ENCODE peak calls at places on chromosomes 3 and 15, in ten cellular contexts. T, W, P, B, J, O, D, X, S and K are unnamed samples.

GRCh38 chr3:187777331-187778046 is 32.2 kb upstream of the BCL6 start:
- DNase-seq in T (no peak), W (peak), P (no peak), B (no peak), J (no peak), O (no peak), D (peak), X (peak), S (no peak), K (no peak)

GRCh38 chr3:193833592-193833991 is 240.6 kb downstream of the OPA1 start:
- DNase-seq in T (no peak), W (no peak), P (no peak), B (no peak), J (no peak), O (no peak), D (no peak), X (no peak), S (no peak), K (no peak)

GRCh38 chr3:194828126-194828525 is 142.4 kb downstream of the FAM43A start:
- DNase-seq in T (no peak), W (no peak), P (no peak), B (no peak), J (no peak), O (no peak), D (no peak), X (no peak), S (no peak), K (no peak)

GRCh38 chr3:190336516-190337189 is 14.4 kb upstream of the CLDN1 start:
- DNase-seq in T (no peak), W (no peak), P (no peak), B (no peak), J (no peak), O (no peak), D (no peak), X (no peak), S (peak), K (no peak)

GRCh38 chr3:52827866-52828376 is 2.6 kb downstream of the ITIH4 start:
- DNase-seq in T (no peak), W (peak), P (peak), B (no peak), J (peak), O (peak), D (no peak), X (no peak), S (peak), K (no peak)

GRCh38 chr15:80923668-80924067 is 66.0 kb downstream of the MESD start:
- DNase-seq in T (no peak), W (peak), P (no peak), B (no peak), J (no peak), O (no peak), D (no peak), X (no peak), S (no peak), K (no peak)

GRCh38 chr3:179432021-179432420 is 19.2 kb downstream of the GNB4 start:
- DNase-seq in T (no peak), W (no peak), P (no peak), B (no peak), J (no peak), O (no peak), D (no peak), X (no peak), S (no peak), K (no peak)

GRCh38 chr3:155241559-155241958 is 51.9 kb downstream of the STRIT1 start:
- DNase-seq in T (no peak), W (no peak), P (no peak), B (no peak), J (no peak), O (no peak), D (no peak), X (no peak), S (no peak), K (no peak)

GRCh38 chr3:171842864-171843511 is at the start of gene TMEM212:
- DNase-seq in T (no peak), W (peak), P (peak), B (no peak), J (no peak), O (peak), D (no peak), X (no peak), S (no peak), K (no peak)

GRCh38 chr3:144746631-144747030 is 775.0 kb downstream of the DIPK2A start:
- DNase-seq in T (no peak), W (no peak), P (no peak), B (no peak), J (no peak), O (no peak), D (no peak), X (no peak), S (no peak), K (no peak)

GRCh38 chr3:10981961-10982360 is 10.6 kb upstream of the SLC6A1 start:
- DNase-seq in T (no peak), W (peak), P (no peak), B (no peak), J (no peak), O (no peak), D (no peak), X (no peak), S (no peak), K (no peak)